ENCODE peak calls at places on chromosomes 3 and 15, in nine cellular contexts. X, H, O, L, C, S, B, D and N are unnamed samples.

GRCh38 chr3:81352867-81353266 is 408.6 kb downstream of the GBE1 start:
- DNase-seq in H (no peak), X (peak; percentile 17), B (no peak), D (no peak), S (no peak), O (no peak), L (peak; percentile 24), C (no peak), N (no peak)

GRCh38 chr15:49847937-49848823 is 227.3 kb downstream of the DTWD1 start:
- DNase-seq in H (no peak), D (no peak), S (no peak), O (no peak), L (no peak), C (peak; percentile 86), B (no peak), X (no peak), N (no peak)

GRCh38 chr3:40969341-40969740 is 230.0 kb upstream of the CTNNB1 start:
- DNase-seq in D (no peak), H (no peak), B (no peak), L (no peak), C (no peak), X (peak; percentile 20), S (no peak), O (no peak), N (no peak)

GRCh38 chr3:36362216-36362615 is 18.1 kb upstream of the STAC start:
- DNase-seq in S (no peak), L (no peak), X (no peak), O (no peak), B (no peak), C (no peak), H (no peak), D (no peak), N (no peak)

GRCh38 chr15:69679623-69680228 is 227.1 kb downstream of the RPLP1 start:
- DNase-seq in C (no peak), X (no peak), B (no peak), D (peak; percentile 89), O (no peak), H (no peak), S (no peak), L (no peak), N (no peak)

GRCh38 chr3:141015486-141015885 is 35.7 kb upstream of the SPSB4 start:
- DNase-seq in B (no peak), D (no peak), X (no peak), S (no peak), C (no peak), L (no peak), O (no peak), H (no peak), N (no peak)

GRCh38 chr15:96186105-96186504 is 144.4 kb upstream of the NR2F2 start:
- DNase-seq in C (no peak), O (no peak), D (no peak), S (no peak), H (no peak), B (no peak), L (no peak), X (no peak), N (no peak)

GRCh38 chr3:102745881-102746280 is 311.1 kb downstream of the ZPLD1 start:
- DNase-seq in O (no peak), D (no peak), L (no peak), B (no peak), H (no peak), S (no peak), C (no peak), X (no peak), N (no peak)

GRCh38 chr15:79310612-79310984 is 314 bp upstream of the TMED3 start:
- DNase-seq in L (no peak), C (no peak), B (no peak), X (no peak), D (no peak), H (no peak), O (no peak), S (no peak), N (no peak)

GRCh38 chr3:23865595-23866396 is 51.0 kb downstream of the NKIRAS1 start:
- DNase-seq in O (no peak), S (no peak), X (no peak), D (no peak), B (no peak), C (no peak), H (no peak), L (peak; percentile 26), N (no peak)

GRCh38 chr15:41832875-41833274 is 5.0 kb downstream of the JMJD7 start:
- DNase-seq in H (no peak), L (no peak), O (no peak), D (no peak), X (no peak), S (peak; percentile 71), C (no peak), B (no peak), N (no peak)

GRCh38 chr15:58505581-58505980 is 73.8 kb downstream of the LIPC start:
- DNase-seq in H (no peak), S (no peak), D (no peak), X (no peak), C (no peak), O (no peak), B (no peak), L (no peak), N (no peak)

GRCh38 chr3:186979837-186980236 is 49.5 kb downstream of the ST6GAL1 start:
- DNase-seq in C (no peak), O (no peak), S (no peak), D (no peak), L (no peak), H (no peak), B (no peak), X (no peak), N (no peak)

GRCh38 chr3:124281453-124282316 is 289.8 kb upstream of the ROPN1 start:
- DNase-seq in X (peak; percentile 33), H (no peak), D (peak; percentile 7), O (no peak), B (no peak), L (no peak), C (peak; percentile 8), S (no peak), N (no peak)

GRCh38 chr3:51706788-51707731 is at the start of gene GRM2:
- DNase-seq in C (peak; percentile 52), L (peak; percentile 89), O (peak; percentile 13), B (no peak), S (peak; percentile 42), D (peak; percentile 50), X (no peak), H (no peak), N (no peak)

GRCh38 chr3:39260957-39261356 is 18.9 kb downstream of the CX3CR1 start:
- DNase-seq in X (peak; percentile 89), B (peak; percentile 18), H (no peak), L (peak; percentile 31), C (peak; percentile 79), S (peak; percentile 92), D (peak; percentile 76), O (peak; percentile 51), N (peak; percentile 34)

GRCh38 chr3:158709666-158710083 is 22.6 kb downstream of the RARRES1 start:
- DNase-seq in X (no peak), D (no peak), C (peak; percentile 94), H (no peak), S (no peak), O (no peak), L (no peak), B (no peak), N (no peak)

GRCh38 chr3:128343287-128344045 is 123.2 kb downstream of the DNAJB8 start:
- DNase-seq in B (no peak), X (no peak), O (no peak), L (peak; percentile 42), D (no peak), S (no peak), C (no peak), H (no peak), N (no peak)

GRCh38 chr15:41969851-41970431 is 2.4 kb downstream of the EHD4 start:
- DNase-seq in H (no peak), D (peak; percentile 69), C (no peak), S (no peak), O (peak; percentile 27), X (no peak), L (no peak), B (no peak), N (no peak)

GRCh38 chr15:48413304-48413703 is 82.1 kb downstream of the DUT start:
- DNase-seq in H (no peak), B (no peak), X (no peak), S (peak; percentile 49), L (no peak), O (no peak), C (peak; percentile 74), D (no peak), N (no peak)

GRCh38 chr15:60120100-60120499 is 116.0 kb downstream of the FOXB1 start:
- DNase-seq in C (no peak), O (no peak), B (no peak), D (no peak), X (no peak), H (no peak), S (no peak), L (no peak), N (no peak)

GRCh38 chr3:140363801-140364200 is 314.1 kb upstream of the TRIM42 start:
- DNase-seq in S (no peak), B (no peak), X (no peak), O (no peak), L (no peak), H (no peak), C (no peak), D (peak; percentile 26), N (no peak)

GRCh38 chr15:29124581-29125381 is 144.8 kb downstream of the NSMCE3 start:
- DNase-seq in X (no peak), O (no peak), D (no peak), B (no peak), H (no peak), S (no peak), C (no peak), L (no peak), N (no peak)

GRCh38 chr3:85303156-85303555 is 344.4 kb downstream of the CADM2 start:
- DNase-seq in X (no peak), D (no peak), B (no peak), L (no peak), H (no peak), O (no peak), C (no peak), S (no peak), N (no peak)

GRCh38 chr3:179068779-179069530 is 2.7 kb downstream of the ZMAT3 start:
- DNase-seq in D (peak; percentile 58), O (peak; percentile 45), B (no peak), C (no peak), L (peak; percentile 59), S (no peak), X (no peak), H (no peak), N (no peak)

GRCh38 chr15:52922871-52923270 is 132.7 kb upstream of the ONECUT1 start:
- DNase-seq in S (no peak), X (no peak), C (no peak), O (no peak), B (no peak), H (no peak), L (no peak), D (no peak), N (no peak)